ENCODE peak calls at places on chromosomes 5 and 9, in nine cellular contexts. One of them, this sample, is unnamed.

GRCh38 chr9:83538172-83538889 is at the start of gene FRMD3:
- DNase-seq in fibroblast of mammary gland: peak; percentile 49
- DNase-seq in left lung: peak; percentile 94
- DNase-seq in fibroblast of lung: peak; percentile 67
- DNase-seq in GM06990: peak; percentile 23
- DNase-seq in foreskin fibroblast: peak; percentile 90
- DNase-seq in GM12864: no peak
- DNase-seq in cardiac fibroblast: peak; percentile 81
- DNase-seq in GM12878: no peak
- DNase-seq in this sample: peak; percentile 84

GRCh38 chr9:27485158-27485557 is 38.9 kb upstream of the IFNK start:
- DNase-seq in cardiac fibroblast: no peak
- DNase-seq in foreskin fibroblast: no peak
- DNase-seq in fibroblast of lung: no peak
- DNase-seq in GM12864: peak; percentile 88
- DNase-seq in GM12878: peak; percentile 56
- DNase-seq in left lung: no peak
- DNase-seq in GM06990: peak; percentile 44
- DNase-seq in fibroblast of mammary gland: no peak
- DNase-seq in this sample: no peak

GRCh38 chr9:31067418-31067817 is 1317.0 kb upstream of the ACO1 start:
- DNase-seq in left lung: no peak
- DNase-seq in foreskin fibroblast: no peak
- DNase-seq in GM12878: no peak
- DNase-seq in fibroblast of mammary gland: no peak
- DNase-seq in GM12864: no peak
- DNase-seq in fibroblast of lung: no peak
- DNase-seq in cardiac fibroblast: no peak
- DNase-seq in GM06990: no peak
- DNase-seq in this sample: no peak

GRCh38 chr5:150656191-150657132 is 4.6 kb upstream of the MYOZ3 start:
- DNase-seq in foreskin fibroblast: peak; percentile 83
- DNase-seq in GM12864: no peak
- DNase-seq in left lung: peak; percentile 91
- DNase-seq in cardiac fibroblast: peak; percentile 53
- DNase-seq in GM12878: peak; percentile 11
- DNase-seq in fibroblast of lung: no peak
- DNase-seq in GM06990: peak; percentile 85
- DNase-seq in fibroblast of mammary gland: peak; percentile 38
- DNase-seq in this sample: peak; percentile 42

GRCh38 chr5:80653497-80653896 is 955 bp upstream of the MSH3 start:
- DNase-seq in GM12878: no peak
- DNase-seq in GM06990: no peak
- DNase-seq in cardiac fibroblast: no peak
- DNase-seq in GM12864: no peak
- DNase-seq in left lung: no peak
- DNase-seq in foreskin fibroblast: no peak
- DNase-seq in fibroblast of mammary gland: no peak
- DNase-seq in fibroblast of lung: no peak
- DNase-seq in this sample: no peak

GRCh38 chr9:134666801-134667200 is 25.2 kb downstream of the COL5A1 start:
- DNase-seq in GM06990: no peak
- DNase-seq in left lung: no peak
- DNase-seq in fibroblast of lung: peak; percentile 61
- DNase-seq in cardiac fibroblast: peak; percentile 66
- DNase-seq in GM12878: no peak
- DNase-seq in foreskin fibroblast: peak; percentile 69
- DNase-seq in GM12864: no peak
- DNase-seq in fibroblast of mammary gland: peak; percentile 85
- DNase-seq in this sample: peak; percentile 54

GRCh38 chr5:132327278-132327959 is 33.2 kb downstream of the SLC22A4 start:
- DNase-seq in foreskin fibroblast: peak; percentile 60
- DNase-seq in GM06990: no peak
- DNase-seq in GM12878: no peak
- DNase-seq in left lung: no peak
- DNase-seq in GM12864: no peak
- DNase-seq in fibroblast of lung: peak; percentile 32
- DNase-seq in cardiac fibroblast: peak; percentile 48
- DNase-seq in fibroblast of mammary gland: peak; percentile 80
- DNase-seq in this sample: peak; percentile 81

GRCh38 chr5:32217886-32218396 is 43.8 kb upstream of the GOLPH3 start:
- DNase-seq in fibroblast of lung: peak; percentile 33
- DNase-seq in GM12878: no peak
- DNase-seq in GM12864: peak; percentile 40
- DNase-seq in GM06990: no peak
- DNase-seq in left lung: no peak
- DNase-seq in cardiac fibroblast: peak; percentile 33
- DNase-seq in foreskin fibroblast: peak; percentile 42
- DNase-seq in fibroblast of mammary gland: no peak
- DNase-seq in this sample: no peak

GRCh38 chr5:163269624-163270023 is 167.8 kb upstream of the CCNG1 start:
- DNase-seq in GM12864: no peak
- DNase-seq in fibroblast of lung: peak; percentile 40
- DNase-seq in GM06990: no peak
- DNase-seq in GM12878: no peak
- DNase-seq in foreskin fibroblast: no peak
- DNase-seq in left lung: no peak
- DNase-seq in fibroblast of mammary gland: no peak
- DNase-seq in cardiac fibroblast: peak; percentile 5
- DNase-seq in this sample: no peak

GRCh38 chr9:38359689-38360385 is 32.7 kb upstream of the ALDH1B1 start:
- DNase-seq in left lung: no peak
- DNase-seq in fibroblast of lung: peak; percentile 50
- DNase-seq in GM06990: no peak
- DNase-seq in cardiac fibroblast: peak; percentile 62
- DNase-seq in GM12864: no peak
- DNase-seq in GM12878: no peak
- DNase-seq in fibroblast of mammary gland: peak; percentile 65
- DNase-seq in foreskin fibroblast: no peak
- DNase-seq in this sample: peak; percentile 63

GRCh38 chr9:109166171-109166770 is 778 bp downstream of the FRRS1L start:
- DNase-seq in foreskin fibroblast: no peak
- DNase-seq in GM06990: no peak
- DNase-seq in GM12864: no peak
- DNase-seq in fibroblast of lung: no peak
- DNase-seq in cardiac fibroblast: no peak
- DNase-seq in left lung: no peak
- DNase-seq in GM12878: no peak
- DNase-seq in fibroblast of mammary gland: no peak
- DNase-seq in this sample: no peak

GRCh38 chr9:1929722-1930621 is 85.2 kb upstream of the SMARCA2 start:
- DNase-seq in left lung: no peak
- DNase-seq in foreskin fibroblast: no peak
- DNase-seq in GM06990: peak; percentile 43
- DNase-seq in fibroblast of lung: no peak
- DNase-seq in GM12878: peak; percentile 84
- DNase-seq in cardiac fibroblast: no peak
- DNase-seq in fibroblast of mammary gland: no peak
- DNase-seq in GM12864: peak; percentile 48
- DNase-seq in this sample: no peak

GRCh38 chr5:109825450-109825849 is 135.7 kb downstream of the MAN2A1 start:
- DNase-seq in GM12878: no peak
- DNase-seq in GM06990: no peak
- DNase-seq in GM12864: no peak
- DNase-seq in foreskin fibroblast: peak; percentile 20
- DNase-seq in cardiac fibroblast: peak; percentile 44
- DNase-seq in fibroblast of lung: peak; percentile 53
- DNase-seq in left lung: no peak
- DNase-seq in fibroblast of mammary gland: no peak
- DNase-seq in this sample: peak; percentile 12

GRCh38 chr5:92468307-92468706 is 1085.2 kb upstream of the ARRDC3 start:
- DNase-seq in left lung: no peak
- DNase-seq in GM12864: no peak
- DNase-seq in cardiac fibroblast: no peak
- DNase-seq in GM06990: no peak
- DNase-seq in fibroblast of lung: no peak
- DNase-seq in GM12878: no peak
- DNase-seq in fibroblast of mammary gland: no peak
- DNase-seq in foreskin fibroblast: no peak
- DNase-seq in this sample: no peak

GRCh38 chr9:114899461-114899860 is 30.9 kb downstream of the TNFSF8 start:
- DNase-seq in GM06990: no peak
- DNase-seq in GM12864: no peak
- DNase-seq in fibroblast of lung: no peak
- DNase-seq in left lung: no peak
- DNase-seq in cardiac fibroblast: no peak
- DNase-seq in fibroblast of mammary gland: no peak
- DNase-seq in foreskin fibroblast: peak; percentile 61
- DNase-seq in GM12878: no peak
- DNase-seq in this sample: no peak

GRCh38 chr9:20950707-20951106 is 80.7 kb downstream of the HACD4 start:
- DNase-seq in fibroblast of mammary gland: no peak
- DNase-seq in GM06990: no peak
- DNase-seq in foreskin fibroblast: no peak
- DNase-seq in left lung: no peak
- DNase-seq in GM12878: no peak
- DNase-seq in cardiac fibroblast: no peak
- DNase-seq in GM12864: no peak
- DNase-seq in fibroblast of lung: no peak
- DNase-seq in this sample: no peak
- TF ChIP-seq CTCF in fibroblast of mammary gland: no peak
- TF ChIP-seq CTCF in GM06990: no peak
- TF ChIP-seq CTCF in foreskin fibroblast: no peak
- TF ChIP-seq CTCF in left lung: no peak
- TF ChIP-seq CTCF in GM12878: no peak
- TF ChIP-seq CTCF in cardiac fibroblast: no peak
- TF ChIP-seq CTCF in GM12864: no peak
- TF ChIP-seq CTCF in fibroblast of lung: no peak
- TF ChIP-seq CTCF in this sample: no peak

GRCh38 chr9:124505901-124506346 is 1.3 kb downstream of the NR5A1 start:
- DNase-seq in GM06990: no peak
- DNase-seq in fibroblast of mammary gland: no peak
- DNase-seq in foreskin fibroblast: no peak
- DNase-seq in GM12878: no peak
- DNase-seq in fibroblast of lung: no peak
- DNase-seq in GM12864: no peak
- DNase-seq in left lung: no peak
- DNase-seq in cardiac fibroblast: no peak
- DNase-seq in this sample: no peak

GRCh38 chr9:124506433-124506832 is 766 bp downstream of the NR5A1 start:
- DNase-seq in GM06990: no peak
- DNase-seq in foreskin fibroblast: no peak
- DNase-seq in fibroblast of lung: no peak
- DNase-seq in cardiac fibroblast: no peak
- DNase-seq in fibroblast of mammary gland: no peak
- DNase-seq in GM12864: no peak
- DNase-seq in left lung: peak; percentile 59
- DNase-seq in GM12878: no peak
- DNase-seq in this sample: no peak

GRCh38 chr9:124505006-124505900 is 1.9 kb downstream of the NR5A1 start:
- DNase-seq in GM06990: no peak
- DNase-seq in left lung: peak; percentile 66
- DNase-seq in cardiac fibroblast: no peak
- DNase-seq in GM12878: no peak
- DNase-seq in fibroblast of mammary gland: no peak
- DNase-seq in GM12864: no peak
- DNase-seq in fibroblast of lung: no peak
- DNase-seq in foreskin fibroblast: no peak
- DNase-seq in this sample: no peak

GRCh38 chr9:124507880-124508432 is 757 bp upstream of the NR5A1 start:
- DNase-seq in GM06990: no peak
- DNase-seq in GM12878: no peak
- DNase-seq in fibroblast of lung: no peak
- DNase-seq in fibroblast of mammary gland: no peak
- DNase-seq in foreskin fibroblast: no peak
- DNase-seq in cardiac fibroblast: no peak
- DNase-seq in left lung: no peak
- DNase-seq in GM12864: no peak
- DNase-seq in this sample: no peak

GRCh38 chr9:124506931-124507879 is at the start of gene NR5A1:
- DNase-seq in fibroblast of mammary gland: no peak
- DNase-seq in left lung: peak; percentile 73
- DNase-seq in GM12864: no peak
- DNase-seq in GM06990: no peak
- DNase-seq in foreskin fibroblast: no peak
- DNase-seq in cardiac fibroblast: no peak
- DNase-seq in GM12878: no peak
- DNase-seq in fibroblast of lung: no peak
- DNase-seq in this sample: no peak
- H3K4me3 ChIP-seq in fibroblast of mammary gland: no peak within 1 kb of the TSS
- H3K4me3 ChIP-seq in left lung: no peak within 1 kb of the TSS
- H3K4me3 ChIP-seq in GM12864: no peak within 1 kb of the TSS
- H3K4me3 ChIP-seq in GM06990: no peak within 1 kb of the TSS
- H3K4me3 ChIP-seq in foreskin fibroblast: no peak within 1 kb of the TSS
- H3K4me3 ChIP-seq in cardiac fibroblast: no peak within 1 kb of the TSS
- H3K4me3 ChIP-seq in GM12878: no peak within 1 kb of the TSS
- H3K4me3 ChIP-seq in fibroblast of lung: no peak within 1 kb of the TSS
- H3K4me3 ChIP-seq in this sample: no peak within 1 kb of the TSS

DNA sequence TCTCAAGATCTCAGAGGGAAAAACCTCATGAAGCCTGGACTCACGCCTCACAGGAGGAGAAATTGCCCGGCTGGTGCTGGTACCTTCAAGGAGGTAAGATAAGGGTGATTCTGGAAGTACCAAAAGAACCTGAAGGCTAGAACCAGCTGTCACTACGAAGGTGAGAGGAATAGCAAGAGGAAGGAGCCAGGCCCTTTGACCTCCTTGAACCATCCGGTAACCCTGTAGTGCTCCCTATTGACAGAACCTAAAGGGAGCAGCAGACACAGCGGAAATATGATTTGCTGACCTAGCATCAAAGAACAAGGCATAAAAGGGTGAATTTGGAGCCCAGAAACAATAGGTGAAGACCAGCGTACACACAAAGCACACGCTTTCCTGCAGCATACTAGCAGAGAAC is 92.2 kb downstream of the DOCK8 start:
- DNase-seq in left lung: no peak
- DNase-seq in fibroblast of lung: no peak
- DNase-seq in GM06990: no peak
- DNase-seq in fibroblast of mammary gland: no peak
- DNase-seq in GM12864: no peak
- DNase-seq in foreskin fibroblast: no peak
- DNase-seq in cardiac fibroblast: no peak
- DNase-seq in GM12878: no peak
- DNase-seq in this sample: no peak
- TF ChIP-seq CTCF in left lung: no peak
- TF ChIP-seq CTCF in fibroblast of lung: no peak
- TF ChIP-seq CTCF in GM06990: peak; percentile 18
- TF ChIP-seq CTCF in fibroblast of mammary gland: no peak
- TF ChIP-seq CTCF in GM12864: peak; percentile 46
- TF ChIP-seq CTCF in foreskin fibroblast: no peak
- TF ChIP-seq CTCF in cardiac fibroblast: no peak
- TF ChIP-seq CTCF in GM12878: peak; percentile 40
- TF ChIP-seq CTCF in this sample: no peak

DNA sequence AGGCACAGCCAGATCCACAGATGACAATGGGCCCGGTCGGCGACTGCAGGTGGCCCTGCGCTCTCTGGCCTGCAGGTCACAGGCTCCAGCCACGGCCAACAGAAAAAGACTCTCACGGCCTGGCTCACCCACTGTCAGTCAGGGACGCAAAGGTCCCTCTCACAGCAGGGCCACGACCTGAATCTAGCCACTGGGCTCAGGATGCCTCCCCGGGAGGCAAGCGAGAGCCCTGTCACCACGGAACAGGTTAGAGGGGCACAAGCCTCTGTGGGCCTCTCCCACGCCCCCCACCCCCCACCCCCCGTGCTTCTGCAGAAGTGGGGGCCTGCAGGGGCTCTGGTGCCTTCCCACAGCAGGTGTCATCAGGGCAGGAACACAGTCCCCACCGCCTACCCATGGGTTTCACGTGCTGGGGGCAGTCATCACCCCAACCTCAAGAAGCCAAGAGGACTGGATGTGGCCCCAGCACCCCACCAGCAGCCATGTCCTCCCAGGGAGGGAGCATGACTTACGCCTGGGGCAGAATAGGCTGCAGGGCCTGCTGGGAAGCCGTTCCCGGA is 17.3 kb upstream of the EGFL7 start:
- DNase-seq in foreskin fibroblast: no peak
- DNase-seq in GM06990: no peak
- DNase-seq in fibroblast of lung: no peak
- DNase-seq in cardiac fibroblast: no peak
- DNase-seq in left lung: no peak
- DNase-seq in GM12864: no peak
- DNase-seq in GM12878: no peak
- DNase-seq in fibroblast of mammary gland: no peak
- DNase-seq in this sample: no peak
- H3K4me3 ChIP-seq in foreskin fibroblast: no peak overlapping the region
- H3K4me3 ChIP-seq in GM06990: no peak overlapping the region
- H3K4me3 ChIP-seq in fibroblast of lung: no peak overlapping the region
- H3K4me3 ChIP-seq in cardiac fibroblast: no peak overlapping the region
- H3K4me3 ChIP-seq in left lung: no peak overlapping the region
- H3K4me3 ChIP-seq in GM12864: no peak overlapping the region
- H3K4me3 ChIP-seq in GM12878: no peak overlapping the region
- H3K4me3 ChIP-seq in fibroblast of mammary gland: no peak overlapping the region
- H3K4me3 ChIP-seq in this sample: no peak overlapping the region